ENCODE peak calls at places on chromosomes 3 and 15, in four cellular contexts. E, F, Z and J are unnamed samples.

GRCh38 chr3:47260605-47261004 is 22.0 kb downstream of the KIF9 start:
- DNase-seq in Z (no peak), F (no peak), E (no peak), J (no peak)

GRCh38 chr3:59131016-59131771 is 81.4 kb upstream of the CFAP20DC start:
- DNase-seq in Z (no peak), E (no peak), F (no peak), J (no peak)

GRCh38 chr15:39270976-39271375 is 309.9 kb upstream of the THBS1 start:
- DNase-seq in F (no peak), Z (peak), E (no peak), J (peak)

GRCh38 chr15:48887144-48887543 is 9.2 kb downstream of the EID1 start:
- DNase-seq in E (no peak), Z (no peak), F (no peak), J (no peak)

GRCh38 chr15:85559530-85559929 is 179.1 kb downstream of the AKAP13 start:
- DNase-seq in F (no peak), E (no peak), Z (no peak), J (no peak)

GRCh38 chr15:63042879-63043340 is 363 bp downstream of the TPM1 start:
- DNase-seq in E (peak), F (no peak), Z (no peak), J (no peak)

GRCh38 chr3:188834349-188834748 is 337.4 kb upstream of the TPRG1 start:
- DNase-seq in F (no peak), E (no peak), Z (no peak), J (no peak)

GRCh38 chr15:23595368-23595767 is 29.9 kb downstream of the MKRN3 start:
- DNase-seq in F (no peak), E (no peak), Z (no peak), J (no peak)

GRCh38 chr3:111012388-111013248 is 59.0 kb upstream of the NECTIN3 start:
- DNase-seq in F (no peak), E (no peak), Z (no peak), J (no peak)

GRCh38 chr15:73936181-73936580 is 9.9 kb downstream of the LOXL1 start:
- DNase-seq in F (no peak), E (no peak), Z (no peak), J (no peak)

GRCh38 chr3:63538912-63539311 is 113.6 kb upstream of the SNTN start:
- DNase-seq in E (no peak), Z (no peak), F (no peak), J (no peak)

GRCh38 chr3:46482632-46483311 is 15.0 kb upstream of the RTP3 start:
- DNase-seq in E (no peak), Z (peak), F (no peak), J (peak)

GRCh38 chr3:100634493-100635272 is 25.3 kb downstream of the ADGRG7 start:
- DNase-seq in Z (peak), F (no peak), E (no peak), J (peak)